ENCODE peak calls at places on chromosomes 12 and 14, in five cellular contexts. T is NCI-H345; G is naive thymus-derived CD4-positive, alpha-beta T cell; P is fibroblast of the conjunctiva; X is fibroblast of gingiva. Z is an unnamed sample.

GRCh38 chr14:21038416-21039058 is 3.6 kb upstream of the RNASE7 start:
- DNase-seq in T (no peak), P (no peak), G (no peak), X (no peak), Z (no peak)

GRCh38 chr14:64244279-64244678 is 49.9 kb downstream of the ESR2 start:
- DNase-seq in X (peak), G (no peak), P (peak), T (no peak), Z (no peak)

GRCh38 chr12:93317227-93317626 is 60.5 kb upstream of the NUDT4 start:
- DNase-seq in X (no peak), P (no peak), G (peak), T (no peak), Z (no peak)

GRCh38 chr12:49346659-49347306 is at the start of gene DNAJC22:
- DNase-seq in G (no peak), P (no peak), T (no peak), X (no peak), Z (peak)

GRCh38 chr14:24332094-24332983 is 2.5 kb downstream of the ADCY4 start:
- DNase-seq in G (peak), X (peak), T (peak), P (no peak), Z (peak)

GRCh38 chr14:20657216-20658211 is 16.0 kb upstream of the OR6S1 start:
- DNase-seq in G (peak), T (no peak), P (peak), X (no peak), Z (no peak)

GRCh38 chr12:29428630-29429029 is 47.7 kb upstream of the ERGIC2 start:
- DNase-seq in G (no peak), X (peak), P (peak), T (no peak), Z (no peak)

GRCh38 chr12:41032386-41032785 is 155.7 kb upstream of the PDZRN4 start:
- DNase-seq in X (no peak), P (no peak), T (no peak), G (no peak), Z (no peak)

GRCh38 chr14:37903561-37904191 is 304.0 kb upstream of the SSTR1 start:
- DNase-seq in X (peak), T (peak), G (peak), P (peak), Z (peak)

GRCh38 chr14:100192672-100193416 is 33.4 kb upstream of the DEGS2 start:
- DNase-seq in P (peak), G (peak), X (peak), T (peak), Z (peak)

Z was measured in NCI-H510A.